ENCODE peak calls at places on chromosomes 11 and 22, in four cellular contexts. I, N, G and P are unnamed samples.
A peak's percentile ranks its signal among the peaks of the same experiment; 100 is the strongest.

GRCh38 chr22:44449061-44449682 is 48.9 kb downstream of the RTL6 start:
- DNase-seq in I (peak; percentile 93), N (no peak), G (no peak), P (no peak)

GRCh38 chr22:46914916-46915894 is 152.8 kb downstream of the TBC1D22A start:
- DNase-seq in I (no peak), N (no peak), G (no peak), P (no peak)

GRCh38 chr11:82732348-82732733 is 1.3 kb downstream of the FAM181B start:
- DNase-seq in I (no peak), N (no peak), G (no peak), P (no peak)

GRCh38 chr22:49963647-49964026 is 3.1 kb downstream of the PIM3 start:
- DNase-seq in I (no peak), N (peak; percentile 13), G (no peak), P (peak; percentile 20)

GRCh38 chr11:108148549-108148948 is 27.2 kb downstream of the ACAT1 start:
- DNase-seq in I (no peak), N (no peak), G (no peak), P (no peak)

GRCh38 chr22:18000441-18001039 is 23.8 kb downstream of the MICAL3 start:
- DNase-seq in I (no peak), N (no peak), G (no peak), P (peak; percentile 69)

GRCh38 chr11:47061429-47062178 is 115.1 kb downstream of the ARFGAP2 start:
- DNase-seq in I (no peak), N (no peak), G (no peak), P (no peak)

GRCh38 chr22:23938328-23939016 is 22.5 kb downstream of the GSTT2B start:
- DNase-seq in I (no peak), N (no peak), G (no peak), P (no peak)

GRCh38 chr11:41010361-41011050 is 448.9 kb downstream of the LRRC4C start:
- DNase-seq in I (no peak), N (no peak), G (no peak), P (no peak)

GRCh38 chr11:24661313-24661712 is 164.5 kb downstream of the LUZP2 start:
- DNase-seq in I (no peak), N (no peak), G (no peak), P (no peak)

GRCh38 chr11:75467311-75467710 is 34.3 kb upstream of the KLHL35 start:
- DNase-seq in I (no peak), N (no peak), G (no peak), P (no peak)

GRCh38 chr22:24893341-24894070 is 53.0 kb downstream of the LHFPL7 start:
- DNase-seq in I (no peak), N (no peak), G (no peak), P (no peak)

GRCh38 chr11:129733384-129733783 is 82.3 kb upstream of the TMEM45B start:
- DNase-seq in I (no peak), N (no peak), G (no peak), P (no peak)

GRCh38 chr11:134504146-134504905 is 92.3 kb upstream of the B3GAT1 start:
- DNase-seq in I (no peak), N (no peak), G (no peak), P (no peak)

GRCh38 chr11:120146413-120147093 is 8.6 kb upstream of the TRIM29 start:
- DNase-seq in I (no peak), N (no peak), G (no peak), P (no peak)

GRCh38 chr11:110907629-110908028 is 195.4 kb upstream of the ARHGAP20 start:
- DNase-seq in I (peak; percentile 98), N (no peak), G (no peak), P (no peak)

GRCh38 chr11:15720460-15720859 is 605.7 kb downstream of the INSC start:
- DNase-seq in I (peak; percentile 68), N (no peak), G (no peak), P (no peak)

GRCh38 chr22:46806789-46807188 is 44.3 kb downstream of the TBC1D22A start:
- DNase-seq in I (no peak), N (no peak), G (no peak), P (no peak)

GRCh38 chr22:47161631-47162030 is 399.2 kb downstream of the TBC1D22A start:
- DNase-seq in I (no peak), N (no peak), G (no peak), P (peak; percentile 44)

GRCh38 chr11:66231561-66231960 is 36.9 kb upstream of the RAB1B start:
- DNase-seq in I (no peak), N (no peak), G (no peak), P (no peak)

GRCh38 chr11:111460340-111460739 is 51.8 kb downstream of the BTG4 start:
- DNase-seq in I (no peak), N (no peak), G (no peak), P (no peak)

GRCh38 chr11:67056640-67057409 is at the start of gene RHOD:
- DNase-seq in I (no peak), N (no peak), G (no peak), P (no peak)

GRCh38 chr11:34002420-34002819 is 49.1 kb upstream of the CAPRIN1 start:
- DNase-seq in I (no peak), N (no peak), G (no peak), P (no peak)

GRCh38 chr11:113728814-113729213 is 22.7 kb upstream of the TMPRSS5 start:
- DNase-seq in I (no peak), N (no peak), G (no peak), P (peak; percentile 20)

GRCh38 chr11:104005234-104005855 is 31.1 kb upstream of the DDI1 start:
- DNase-seq in I (peak; percentile 72), N (no peak), G (no peak), P (no peak)

GRCh38 chr11:62602141-62603071 is 741 bp upstream of the MTA2 start:
- DNase-seq in I (peak; percentile 46), N (peak; percentile 55), G (no peak), P (peak; percentile 89)

GRCh38 chr11:72735495-72736027 is 16.6 kb downstream of the ARAP1 start:
- DNase-seq in I (peak; percentile 84), N (no peak), G (no peak), P (no peak)

GRCh38 chr11:62492586-62492985 is 54.0 kb downstream of the AHNAK start:
- DNase-seq in I (no peak), N (no peak), G (no peak), P (no peak)

GRCh38 chr11:15493066-15493465 is 378.3 kb downstream of the INSC start:
- DNase-seq in I (peak; percentile 2), N (no peak), G (no peak), P (no peak)

GRCh38 chr11:60872124-60872951 is 5.0 kb downstream of the ZP1 start:
- DNase-seq in I (peak; percentile 73), N (peak; percentile 39), G (no peak), P (peak; percentile 57)

DNA sequence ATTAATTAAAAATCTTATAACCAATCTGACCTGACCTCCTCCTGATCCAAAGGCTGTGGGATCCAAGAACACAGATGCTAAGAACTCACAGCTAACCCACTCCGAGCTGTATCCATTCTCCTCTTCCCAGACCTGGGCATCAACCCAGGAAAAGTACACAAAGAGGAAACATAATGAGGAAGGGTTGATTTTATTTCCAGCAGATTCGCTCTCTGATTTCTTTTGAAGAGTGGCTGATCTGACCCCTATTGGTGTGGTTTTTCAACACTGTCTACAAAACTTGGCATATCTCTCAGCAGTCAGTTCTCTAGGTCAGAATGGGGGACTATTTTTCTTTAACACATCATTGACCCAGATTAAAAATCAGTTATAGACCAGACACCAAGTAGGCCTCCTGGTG is 201.9 kb upstream of the UBASH3B start:
- DNase-seq in I (no peak), N (no peak), G (no peak), P (no peak)
- H3K27ac ChIP-seq in I (no peak overlapping the region), N (no peak overlapping the region), G (no peak overlapping the region), P (no peak overlapping the region)

GRCh38 chr11:71180694-71181466 is 71.5 kb downstream of the SHANK2 start:
- DNase-seq in I (no peak), N (no peak), G (no peak), P (no peak)

GRCh38 chr11:71181566-71181965 is 70.8 kb downstream of the SHANK2 start:
- DNase-seq in I (no peak), N (no peak), G (no peak), P (no peak)

GRCh38 chr11:71183878-71184277 is 68.5 kb downstream of the SHANK2 start:
- DNase-seq in I (no peak), N (no peak), G (no peak), P (peak; percentile 2)

GRCh38 chr11:71184421-71185210 is 67.8 kb downstream of the SHANK2 start:
- DNase-seq in I (no peak), N (no peak), G (no peak), P (peak; percentile 7)

DNA sequence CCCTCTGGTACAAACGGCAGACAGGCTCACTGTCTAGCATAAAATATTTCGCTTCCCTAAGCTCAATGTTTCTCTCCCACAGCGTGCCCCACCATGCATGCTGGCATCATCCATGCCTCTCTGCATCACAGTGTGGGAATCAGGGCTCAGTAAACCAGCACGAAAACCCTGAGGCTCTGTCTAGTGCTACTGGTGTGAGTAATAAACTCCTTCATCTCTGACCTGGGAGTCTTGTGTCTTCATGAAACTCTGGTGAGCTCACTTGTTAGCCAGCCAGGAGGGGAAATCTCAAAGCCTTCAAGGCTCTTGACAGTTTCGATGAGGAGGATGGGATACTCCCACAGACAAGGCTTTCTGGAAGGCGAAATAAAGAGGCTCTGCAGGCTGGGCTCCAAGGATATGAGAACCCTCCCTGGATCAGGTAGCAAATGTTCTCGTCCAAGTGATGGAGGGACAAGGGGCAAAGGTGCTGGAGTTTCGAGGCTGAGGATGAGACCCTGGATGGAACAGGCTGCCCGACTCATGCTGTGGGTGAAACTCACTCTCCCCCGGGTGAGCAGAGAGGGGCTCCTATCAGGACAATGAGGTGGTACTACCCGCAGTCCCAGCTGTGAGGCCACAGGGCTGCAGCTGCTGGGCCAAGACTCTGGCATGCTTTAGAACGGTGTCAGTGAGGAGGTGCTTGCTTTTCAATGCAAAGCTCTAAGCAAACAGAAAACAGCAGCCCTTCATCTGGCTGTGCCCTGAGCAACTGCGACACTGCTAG is 69.4 kb downstream of the SHANK2 start:
- DNase-seq in I (no peak), N (no peak), G (no peak), P (no peak)
- H3K4me1 ChIP-seq in I (no peaks in the 10 kb centered on the region), N (no peaks in the 10 kb centered on the region), G (no peaks in the 10 kb centered on the region), P (no peaks in the 10 kb centered on the region)

DNA sequence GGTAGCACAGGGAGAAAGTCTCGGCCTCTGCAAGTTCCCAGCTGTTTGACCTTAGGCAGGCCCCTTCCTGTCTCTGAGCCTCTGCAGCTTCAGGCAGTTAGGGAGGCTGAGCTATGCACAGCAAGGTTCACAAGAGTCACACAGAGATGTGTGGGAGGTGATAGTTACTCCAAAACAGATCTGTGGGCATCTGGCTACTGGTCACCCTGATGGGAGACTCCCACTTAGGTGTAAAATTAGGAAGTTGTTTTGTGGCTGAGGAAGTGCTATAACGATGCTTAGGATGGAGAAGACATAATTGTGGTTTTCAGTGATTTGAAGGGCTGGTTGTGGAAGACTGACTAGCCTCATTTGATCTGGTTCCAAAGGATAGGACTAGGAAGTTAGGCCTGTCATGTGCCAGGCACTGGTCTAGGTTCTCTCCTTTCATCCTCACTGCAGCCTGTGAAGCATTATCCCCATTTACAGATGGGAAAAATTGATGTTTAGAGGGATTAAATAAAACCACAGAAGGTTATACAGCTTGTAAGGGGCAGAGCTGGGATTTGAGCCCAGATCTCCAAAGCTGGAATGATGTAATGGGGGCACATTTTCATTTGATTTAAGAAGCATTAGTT is 13.5 kb downstream of the ACO2 start:
- DNase-seq in I (peak; percentile 71), N (no peak), G (no peak), P (no peak)
- H3K27ac ChIP-seq in I (no peak overlapping the region), N (peak overlapping the region; percentile 74), G (peak overlapping the region; percentile 84), P (peak overlapping the region; percentile 89)

DNA sequence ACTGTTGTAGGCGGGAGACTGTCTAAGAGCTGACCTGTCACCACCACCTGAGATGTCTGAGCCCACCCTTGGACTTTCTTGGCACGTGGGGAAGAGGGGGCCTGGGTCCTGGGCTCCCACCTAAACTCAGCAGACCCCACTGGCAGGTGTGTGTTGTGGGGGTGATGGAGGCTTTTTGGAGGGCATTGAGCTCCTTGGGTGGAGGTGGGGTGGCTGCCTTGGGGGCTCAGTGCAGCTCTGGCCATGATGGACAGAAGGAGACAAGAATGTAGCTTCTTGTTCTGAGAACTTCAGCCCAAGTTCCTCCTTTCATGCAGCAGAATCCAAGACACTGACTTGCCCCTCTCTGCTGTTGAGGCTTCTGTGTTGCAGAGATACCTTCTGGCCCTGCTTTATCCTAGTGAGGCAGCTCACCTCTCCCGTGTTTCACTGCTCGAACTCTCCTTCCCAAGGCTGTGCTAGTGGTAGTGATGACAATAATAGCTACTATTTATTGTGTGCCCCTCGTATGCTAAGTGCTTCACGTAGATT is 116.6 kb upstream of the OR4B1 start:
- DNase-seq in I (no peak), N (no peak), G (no peak), P (no peak)
- H3K4me1 ChIP-seq in I (peaks cover 4% of the 10 kb centered on the region), N (no peaks in the 10 kb centered on the region), G (peaks cover 26% of the 10 kb centered on the region), P (peaks cover 11% of the 10 kb centered on the region)